ENCODE peak calls at places on chromosomes 3 and 15, in eight cellular contexts. One of them, this sample, is unnamed.

GRCh38 chr3:4906107-4906621 is 73.1 kb upstream of the BHLHE40 start:
- DNase-seq in fibroblast of villous mesenchyme: peak; percentile 33
- DNase-seq in GM19239: no peak
- DNase-seq in WERI-Rb-1: peak; percentile 61
- DNase-seq in LNCaP clone FGC: no peak
- DNase-seq in activated naive CD8-positive, alpha-beta T cell treated with anti-CD3 and anti-CD28 coated beads, Interleukin-2, amount 50 U/mL, for 16 hours: no peak
- DNase-seq in hepatic stellate cell: no peak
- DNase-seq in activated CD4-positive, alpha-beta T cell treated with anti-CD3 and anti-CD28 coated beads, Interleukin-2, amount 50 U/mL, for 24 hours: no peak
- DNase-seq in this sample: no peak

GRCh38 chr15:30979457-30979856 is 12.0 kb downstream of the MTMR10 start:
- DNase-seq in fibroblast of villous mesenchyme: no peak
- DNase-seq in GM19239: no peak
- DNase-seq in WERI-Rb-1: no peak
- DNase-seq in LNCaP clone FGC: no peak
- DNase-seq in activated naive CD8-positive, alpha-beta T cell treated with anti-CD3 and anti-CD28 coated beads, Interleukin-2, amount 50 U/mL, for 16 hours: no peak
- DNase-seq in hepatic stellate cell: no peak
- DNase-seq in activated CD4-positive, alpha-beta T cell treated with anti-CD3 and anti-CD28 coated beads, Interleukin-2, amount 50 U/mL, for 24 hours: no peak
- DNase-seq in this sample: no peak

GRCh38 chr15:64883997-64884511 is 27.6 kb upstream of the ANKDD1A start:
- DNase-seq in fibroblast of villous mesenchyme: peak; percentile 92
- DNase-seq in GM19239: no peak
- DNase-seq in WERI-Rb-1: no peak
- DNase-seq in LNCaP clone FGC: no peak
- DNase-seq in activated naive CD8-positive, alpha-beta T cell treated with anti-CD3 and anti-CD28 coated beads, Interleukin-2, amount 50 U/mL, for 16 hours: peak; percentile 55
- DNase-seq in hepatic stellate cell: peak; percentile 89
- DNase-seq in activated CD4-positive, alpha-beta T cell treated with anti-CD3 and anti-CD28 coated beads, Interleukin-2, amount 50 U/mL, for 24 hours: peak; percentile 59
- DNase-seq in this sample: peak; percentile 77

GRCh38 chr3:33439421-33440327 is 531 bp downstream of the UBP1 start:
- DNase-seq in fibroblast of villous mesenchyme: peak; percentile 43
- DNase-seq in GM19239: peak; percentile 17
- DNase-seq in WERI-Rb-1: peak; percentile 43
- DNase-seq in LNCaP clone FGC: no peak
- DNase-seq in activated naive CD8-positive, alpha-beta T cell treated with anti-CD3 and anti-CD28 coated beads, Interleukin-2, amount 50 U/mL, for 16 hours: no peak
- DNase-seq in hepatic stellate cell: peak; percentile 65
- DNase-seq in activated CD4-positive, alpha-beta T cell treated with anti-CD3 and anti-CD28 coated beads, Interleukin-2, amount 50 U/mL, for 24 hours: peak; percentile 17
- DNase-seq in this sample: peak; percentile 52

GRCh38 chr15:70376031-70376928 is 278.6 kb upstream of the TLE3 start:
- DNase-seq in fibroblast of villous mesenchyme: no peak
- DNase-seq in GM19239: no peak
- DNase-seq in WERI-Rb-1: no peak
- DNase-seq in LNCaP clone FGC: no peak
- DNase-seq in activated naive CD8-positive, alpha-beta T cell treated with anti-CD3 and anti-CD28 coated beads, Interleukin-2, amount 50 U/mL, for 16 hours: no peak
- DNase-seq in hepatic stellate cell: no peak
- DNase-seq in activated CD4-positive, alpha-beta T cell treated with anti-CD3 and anti-CD28 coated beads, Interleukin-2, amount 50 U/mL, for 24 hours: no peak
- DNase-seq in this sample: peak; percentile 25

GRCh38 chr3:71195492-71195891 is 388.0 kb downstream of the FOXP1 start:
- DNase-seq in fibroblast of villous mesenchyme: peak; percentile 61
- DNase-seq in GM19239: no peak
- DNase-seq in WERI-Rb-1: no peak
- DNase-seq in LNCaP clone FGC: no peak
- DNase-seq in activated naive CD8-positive, alpha-beta T cell treated with anti-CD3 and anti-CD28 coated beads, Interleukin-2, amount 50 U/mL, for 16 hours: no peak
- DNase-seq in hepatic stellate cell: no peak
- DNase-seq in activated CD4-positive, alpha-beta T cell treated with anti-CD3 and anti-CD28 coated beads, Interleukin-2, amount 50 U/mL, for 24 hours: no peak
- DNase-seq in this sample: no peak

GRCh38 chr3:111521881-111522280 is 20.1 kb upstream of the CD96 start:
- DNase-seq in fibroblast of villous mesenchyme: peak; percentile 25
- DNase-seq in GM19239: no peak
- DNase-seq in WERI-Rb-1: no peak
- DNase-seq in LNCaP clone FGC: no peak
- DNase-seq in activated naive CD8-positive, alpha-beta T cell treated with anti-CD3 and anti-CD28 coated beads, Interleukin-2, amount 50 U/mL, for 16 hours: no peak
- DNase-seq in hepatic stellate cell: no peak
- DNase-seq in activated CD4-positive, alpha-beta T cell treated with anti-CD3 and anti-CD28 coated beads, Interleukin-2, amount 50 U/mL, for 24 hours: no peak
- DNase-seq in this sample: no peak

GRCh38 chr3:169295126-169295525 is 368.4 kb downstream of the MECOM start:
- DNase-seq in fibroblast of villous mesenchyme: peak; percentile 20
- DNase-seq in GM19239: no peak
- DNase-seq in WERI-Rb-1: peak; percentile 17
- DNase-seq in LNCaP clone FGC: no peak
- DNase-seq in activated naive CD8-positive, alpha-beta T cell treated with anti-CD3 and anti-CD28 coated beads, Interleukin-2, amount 50 U/mL, for 16 hours: no peak
- DNase-seq in hepatic stellate cell: no peak
- DNase-seq in activated CD4-positive, alpha-beta T cell treated with anti-CD3 and anti-CD28 coated beads, Interleukin-2, amount 50 U/mL, for 24 hours: no peak
- DNase-seq in this sample: no peak

GRCh38 chr3:64998317-64998716 is 310.5 kb upstream of the ADAMTS9 start:
- DNase-seq in fibroblast of villous mesenchyme: no peak
- DNase-seq in GM19239: no peak
- DNase-seq in WERI-Rb-1: no peak
- DNase-seq in LNCaP clone FGC: no peak
- DNase-seq in activated naive CD8-positive, alpha-beta T cell treated with anti-CD3 and anti-CD28 coated beads, Interleukin-2, amount 50 U/mL, for 16 hours: no peak
- DNase-seq in hepatic stellate cell: no peak
- DNase-seq in activated CD4-positive, alpha-beta T cell treated with anti-CD3 and anti-CD28 coated beads, Interleukin-2, amount 50 U/mL, for 24 hours: no peak
- DNase-seq in this sample: no peak

GRCh38 chr3:15610083-15610482 is 8.5 kb downstream of the BTD start:
- DNase-seq in fibroblast of villous mesenchyme: peak; percentile 65
- DNase-seq in GM19239: no peak
- DNase-seq in WERI-Rb-1: no peak
- DNase-seq in LNCaP clone FGC: no peak
- DNase-seq in activated naive CD8-positive, alpha-beta T cell treated with anti-CD3 and anti-CD28 coated beads, Interleukin-2, amount 50 U/mL, for 16 hours: no peak
- DNase-seq in hepatic stellate cell: peak; percentile 43
- DNase-seq in activated CD4-positive, alpha-beta T cell treated with anti-CD3 and anti-CD28 coated beads, Interleukin-2, amount 50 U/mL, for 24 hours: no peak
- DNase-seq in this sample: peak; percentile 69

GRCh38 chr15:50107591-50108408 is 11.2 kb downstream of the ATP8B4 start:
- DNase-seq in fibroblast of villous mesenchyme: no peak
- DNase-seq in GM19239: peak; percentile 25
- DNase-seq in WERI-Rb-1: no peak
- DNase-seq in LNCaP clone FGC: no peak
- DNase-seq in activated naive CD8-positive, alpha-beta T cell treated with anti-CD3 and anti-CD28 coated beads, Interleukin-2, amount 50 U/mL, for 16 hours: no peak
- DNase-seq in hepatic stellate cell: no peak
- DNase-seq in activated CD4-positive, alpha-beta T cell treated with anti-CD3 and anti-CD28 coated beads, Interleukin-2, amount 50 U/mL, for 24 hours: no peak
- DNase-seq in this sample: peak; percentile 92

GRCh38 chr3:63911395-63911900 is 735 bp downstream of the SCAANT1 start:
- DNase-seq in fibroblast of villous mesenchyme: peak; percentile 28
- DNase-seq in GM19239: no peak
- DNase-seq in WERI-Rb-1: no peak
- DNase-seq in LNCaP clone FGC: no peak
- DNase-seq in activated naive CD8-positive, alpha-beta T cell treated with anti-CD3 and anti-CD28 coated beads, Interleukin-2, amount 50 U/mL, for 16 hours: peak; percentile 3
- DNase-seq in hepatic stellate cell: peak; percentile 31
- DNase-seq in activated CD4-positive, alpha-beta T cell treated with anti-CD3 and anti-CD28 coated beads, Interleukin-2, amount 50 U/mL, for 24 hours: no peak
- DNase-seq in this sample: no peak

GRCh38 chr3:27584874-27585273 is 100.7 kb upstream of the SLC4A7 start:
- DNase-seq in fibroblast of villous mesenchyme: no peak
- DNase-seq in GM19239: no peak
- DNase-seq in WERI-Rb-1: no peak
- DNase-seq in LNCaP clone FGC: no peak
- DNase-seq in activated naive CD8-positive, alpha-beta T cell treated with anti-CD3 and anti-CD28 coated beads, Interleukin-2, amount 50 U/mL, for 16 hours: no peak
- DNase-seq in hepatic stellate cell: no peak
- DNase-seq in activated CD4-positive, alpha-beta T cell treated with anti-CD3 and anti-CD28 coated beads, Interleukin-2, amount 50 U/mL, for 24 hours: no peak
- DNase-seq in this sample: no peak

GRCh38 chr3:127751163-127751621 is 71.1 kb downstream of the MGLL start:
- DNase-seq in fibroblast of villous mesenchyme: no peak
- DNase-seq in GM19239: no peak
- DNase-seq in WERI-Rb-1: no peak
- DNase-seq in LNCaP clone FGC: no peak
- DNase-seq in activated naive CD8-positive, alpha-beta T cell treated with anti-CD3 and anti-CD28 coated beads, Interleukin-2, amount 50 U/mL, for 16 hours: no peak
- DNase-seq in hepatic stellate cell: no peak
- DNase-seq in activated CD4-positive, alpha-beta T cell treated with anti-CD3 and anti-CD28 coated beads, Interleukin-2, amount 50 U/mL, for 24 hours: no peak
- DNase-seq in this sample: no peak

GRCh38 chr3:97612632-97613031 is 151.9 kb upstream of the ARL6 start:
- DNase-seq in fibroblast of villous mesenchyme: no peak
- DNase-seq in GM19239: no peak
- DNase-seq in WERI-Rb-1: no peak
- DNase-seq in LNCaP clone FGC: peak; percentile 84
- DNase-seq in activated naive CD8-positive, alpha-beta T cell treated with anti-CD3 and anti-CD28 coated beads, Interleukin-2, amount 50 U/mL, for 16 hours: no peak
- DNase-seq in hepatic stellate cell: no peak
- DNase-seq in activated CD4-positive, alpha-beta T cell treated with anti-CD3 and anti-CD28 coated beads, Interleukin-2, amount 50 U/mL, for 24 hours: no peak
- DNase-seq in this sample: no peak

GRCh38 chr3:34676431-34676830 is 878.0 kb downstream of the PDCD6IP start:
- DNase-seq in fibroblast of villous mesenchyme: no peak
- DNase-seq in GM19239: no peak
- DNase-seq in WERI-Rb-1: no peak
- DNase-seq in LNCaP clone FGC: no peak
- DNase-seq in activated naive CD8-positive, alpha-beta T cell treated with anti-CD3 and anti-CD28 coated beads, Interleukin-2, amount 50 U/mL, for 16 hours: no peak
- DNase-seq in hepatic stellate cell: no peak
- DNase-seq in activated CD4-positive, alpha-beta T cell treated with anti-CD3 and anti-CD28 coated beads, Interleukin-2, amount 50 U/mL, for 24 hours: no peak
- DNase-seq in this sample: no peak

GRCh38 chr15:84926491-84927220 is 42.2 kb downstream of the SLC28A1 start:
- DNase-seq in fibroblast of villous mesenchyme: no peak
- DNase-seq in GM19239: no peak
- DNase-seq in WERI-Rb-1: no peak
- DNase-seq in LNCaP clone FGC: no peak
- DNase-seq in activated naive CD8-positive, alpha-beta T cell treated with anti-CD3 and anti-CD28 coated beads, Interleukin-2, amount 50 U/mL, for 16 hours: no peak
- DNase-seq in hepatic stellate cell: no peak
- DNase-seq in activated CD4-positive, alpha-beta T cell treated with anti-CD3 and anti-CD28 coated beads, Interleukin-2, amount 50 U/mL, for 24 hours: no peak
- DNase-seq in this sample: no peak

GRCh38 chr15:39434126-39434525 is 146.8 kb upstream of the THBS1 start:
- DNase-seq in fibroblast of villous mesenchyme: peak; percentile 81
- DNase-seq in GM19239: no peak
- DNase-seq in WERI-Rb-1: no peak
- DNase-seq in LNCaP clone FGC: no peak
- DNase-seq in activated naive CD8-positive, alpha-beta T cell treated with anti-CD3 and anti-CD28 coated beads, Interleukin-2, amount 50 U/mL, for 16 hours: no peak
- DNase-seq in hepatic stellate cell: no peak
- DNase-seq in activated CD4-positive, alpha-beta T cell treated with anti-CD3 and anti-CD28 coated beads, Interleukin-2, amount 50 U/mL, for 24 hours: no peak
- DNase-seq in this sample: no peak

GRCh38 chr15:26235864-26236263 is 372.7 kb upstream of the ATP10A start:
- DNase-seq in fibroblast of villous mesenchyme: no peak
- DNase-seq in GM19239: no peak
- DNase-seq in WERI-Rb-1: no peak
- DNase-seq in LNCaP clone FGC: no peak
- DNase-seq in activated naive CD8-positive, alpha-beta T cell treated with anti-CD3 and anti-CD28 coated beads, Interleukin-2, amount 50 U/mL, for 16 hours: no peak
- DNase-seq in hepatic stellate cell: no peak
- DNase-seq in activated CD4-positive, alpha-beta T cell treated with anti-CD3 and anti-CD28 coated beads, Interleukin-2, amount 50 U/mL, for 24 hours: no peak
- DNase-seq in this sample: no peak

GRCh38 chr15:63892794-63893441 is 59.2 kb upstream of the HERC1 start:
- DNase-seq in fibroblast of villous mesenchyme: no peak
- DNase-seq in GM19239: no peak
- DNase-seq in WERI-Rb-1: no peak
- DNase-seq in LNCaP clone FGC: no peak
- DNase-seq in activated naive CD8-positive, alpha-beta T cell treated with anti-CD3 and anti-CD28 coated beads, Interleukin-2, amount 50 U/mL, for 16 hours: peak; percentile 42
- DNase-seq in hepatic stellate cell: no peak
- DNase-seq in activated CD4-positive, alpha-beta T cell treated with anti-CD3 and anti-CD28 coated beads, Interleukin-2, amount 50 U/mL, for 24 hours: peak; percentile 39
- DNase-seq in this sample: peak; percentile 87

GRCh38 chr3:148792540-148792939 is 35.1 kb upstream of the CPB1 start:
- DNase-seq in fibroblast of villous mesenchyme: no peak
- DNase-seq in GM19239: no peak
- DNase-seq in WERI-Rb-1: no peak
- DNase-seq in LNCaP clone FGC: no peak
- DNase-seq in activated naive CD8-positive, alpha-beta T cell treated with anti-CD3 and anti-CD28 coated beads, Interleukin-2, amount 50 U/mL, for 16 hours: no peak
- DNase-seq in hepatic stellate cell: no peak
- DNase-seq in activated CD4-positive, alpha-beta T cell treated with anti-CD3 and anti-CD28 coated beads, Interleukin-2, amount 50 U/mL, for 24 hours: no peak
- DNase-seq in this sample: no peak

GRCh38 chr15:56767315-56767714 is 34.0 kb upstream of the ZNF280D start:
- DNase-seq in fibroblast of villous mesenchyme: no peak
- DNase-seq in GM19239: no peak
- DNase-seq in WERI-Rb-1: no peak
- DNase-seq in LNCaP clone FGC: no peak
- DNase-seq in activated naive CD8-positive, alpha-beta T cell treated with anti-CD3 and anti-CD28 coated beads, Interleukin-2, amount 50 U/mL, for 16 hours: no peak
- DNase-seq in hepatic stellate cell: no peak
- DNase-seq in activated CD4-positive, alpha-beta T cell treated with anti-CD3 and anti-CD28 coated beads, Interleukin-2, amount 50 U/mL, for 24 hours: no peak
- DNase-seq in this sample: no peak

GRCh38 chr3:49500408-49501257 is 30.6 kb downstream of the DAG1 start:
- DNase-seq in fibroblast of villous mesenchyme: peak; percentile 98
- DNase-seq in GM19239: no peak
- DNase-seq in WERI-Rb-1: no peak
- DNase-seq in LNCaP clone FGC: no peak
- DNase-seq in activated naive CD8-positive, alpha-beta T cell treated with anti-CD3 and anti-CD28 coated beads, Interleukin-2, amount 50 U/mL, for 16 hours: no peak
- DNase-seq in hepatic stellate cell: peak; percentile 89
- DNase-seq in activated CD4-positive, alpha-beta T cell treated with anti-CD3 and anti-CD28 coated beads, Interleukin-2, amount 50 U/mL, for 24 hours: no peak
- DNase-seq in this sample: peak; percentile 35

GRCh38 chr15:93664180-93664951 is 567.0 kb upstream of the MCTP2 start:
- DNase-seq in fibroblast of villous mesenchyme: no peak
- DNase-seq in GM19239: no peak
- DNase-seq in WERI-Rb-1: no peak
- DNase-seq in LNCaP clone FGC: no peak
- DNase-seq in activated naive CD8-positive, alpha-beta T cell treated with anti-CD3 and anti-CD28 coated beads, Interleukin-2, amount 50 U/mL, for 16 hours: no peak
- DNase-seq in hepatic stellate cell: no peak
- DNase-seq in activated CD4-positive, alpha-beta T cell treated with anti-CD3 and anti-CD28 coated beads, Interleukin-2, amount 50 U/mL, for 24 hours: no peak
- DNase-seq in this sample: no peak

GRCh38 chr3:96354742-96355141 is 459.7 kb upstream of the EPHA6 start:
- DNase-seq in fibroblast of villous mesenchyme: no peak
- DNase-seq in GM19239: no peak
- DNase-seq in WERI-Rb-1: no peak
- DNase-seq in LNCaP clone FGC: no peak
- DNase-seq in activated naive CD8-positive, alpha-beta T cell treated with anti-CD3 and anti-CD28 coated beads, Interleukin-2, amount 50 U/mL, for 16 hours: no peak
- DNase-seq in hepatic stellate cell: no peak
- DNase-seq in activated CD4-positive, alpha-beta T cell treated with anti-CD3 and anti-CD28 coated beads, Interleukin-2, amount 50 U/mL, for 24 hours: no peak
- DNase-seq in this sample: no peak

GRCh38 chr3:148366743-148367410 is 330.8 kb upstream of the AGTR1 start:
- DNase-seq in fibroblast of villous mesenchyme: peak; percentile 3
- DNase-seq in GM19239: no peak
- DNase-seq in WERI-Rb-1: no peak
- DNase-seq in LNCaP clone FGC: no peak
- DNase-seq in activated naive CD8-positive, alpha-beta T cell treated with anti-CD3 and anti-CD28 coated beads, Interleukin-2, amount 50 U/mL, for 16 hours: no peak
- DNase-seq in hepatic stellate cell: no peak
- DNase-seq in activated CD4-positive, alpha-beta T cell treated with anti-CD3 and anti-CD28 coated beads, Interleukin-2, amount 50 U/mL, for 24 hours: no peak
- DNase-seq in this sample: no peak

GRCh38 chr3:182248349-182248880 is 536.7 kb downstream of the SOX2 start:
- DNase-seq in fibroblast of villous mesenchyme: no peak
- DNase-seq in GM19239: no peak
- DNase-seq in WERI-Rb-1: no peak
- DNase-seq in LNCaP clone FGC: no peak
- DNase-seq in activated naive CD8-positive, alpha-beta T cell treated with anti-CD3 and anti-CD28 coated beads, Interleukin-2, amount 50 U/mL, for 16 hours: no peak
- DNase-seq in hepatic stellate cell: no peak
- DNase-seq in activated CD4-positive, alpha-beta T cell treated with anti-CD3 and anti-CD28 coated beads, Interleukin-2, amount 50 U/mL, for 24 hours: no peak
- DNase-seq in this sample: peak; percentile 7

GRCh38 chr15:48897144-48897814 is 19.3 kb downstream of the EID1 start:
- DNase-seq in fibroblast of villous mesenchyme: peak; percentile 81
- DNase-seq in GM19239: no peak
- DNase-seq in WERI-Rb-1: no peak
- DNase-seq in LNCaP clone FGC: no peak
- DNase-seq in activated naive CD8-positive, alpha-beta T cell treated with anti-CD3 and anti-CD28 coated beads, Interleukin-2, amount 50 U/mL, for 16 hours: no peak
- DNase-seq in hepatic stellate cell: peak; percentile 16
- DNase-seq in activated CD4-positive, alpha-beta T cell treated with anti-CD3 and anti-CD28 coated beads, Interleukin-2, amount 50 U/mL, for 24 hours: no peak
- DNase-seq in this sample: no peak

GRCh38 chr3:189508784-189509489 is 122.3 kb upstream of the TP63 start:
- DNase-seq in fibroblast of villous mesenchyme: peak; percentile 39
- DNase-seq in GM19239: no peak
- DNase-seq in WERI-Rb-1: no peak
- DNase-seq in LNCaP clone FGC: no peak
- DNase-seq in activated naive CD8-positive, alpha-beta T cell treated with anti-CD3 and anti-CD28 coated beads, Interleukin-2, amount 50 U/mL, for 16 hours: no peak
- DNase-seq in hepatic stellate cell: no peak
- DNase-seq in activated CD4-positive, alpha-beta T cell treated with anti-CD3 and anti-CD28 coated beads, Interleukin-2, amount 50 U/mL, for 24 hours: no peak
- DNase-seq in this sample: no peak

GRCh38 chr3:32816439-32817194 is 1.2 kb upstream of the TRIM71 start:
- DNase-seq in fibroblast of villous mesenchyme: peak; percentile 10
- DNase-seq in GM19239: no peak
- DNase-seq in WERI-Rb-1: no peak
- DNase-seq in LNCaP clone FGC: no peak
- DNase-seq in activated naive CD8-positive, alpha-beta T cell treated with anti-CD3 and anti-CD28 coated beads, Interleukin-2, amount 50 U/mL, for 16 hours: no peak
- DNase-seq in hepatic stellate cell: no peak
- DNase-seq in activated CD4-positive, alpha-beta T cell treated with anti-CD3 and anti-CD28 coated beads, Interleukin-2, amount 50 U/mL, for 24 hours: peak; percentile 9
- DNase-seq in this sample: peak; percentile 14

GRCh38 chr3:102514241-102514640 is 79.4 kb downstream of the ZPLD1 start:
- DNase-seq in fibroblast of villous mesenchyme: no peak
- DNase-seq in GM19239: no peak
- DNase-seq in WERI-Rb-1: no peak
- DNase-seq in LNCaP clone FGC: no peak
- DNase-seq in activated naive CD8-positive, alpha-beta T cell treated with anti-CD3 and anti-CD28 coated beads, Interleukin-2, amount 50 U/mL, for 16 hours: no peak
- DNase-seq in hepatic stellate cell: no peak
- DNase-seq in activated CD4-positive, alpha-beta T cell treated with anti-CD3 and anti-CD28 coated beads, Interleukin-2, amount 50 U/mL, for 24 hours: no peak
- DNase-seq in this sample: no peak

GRCh38 chr15:70385711-70386110 is 288.0 kb upstream of the TLE3 start:
- DNase-seq in fibroblast of villous mesenchyme: no peak
- DNase-seq in GM19239: no peak
- DNase-seq in WERI-Rb-1: no peak
- DNase-seq in LNCaP clone FGC: no peak
- DNase-seq in activated naive CD8-positive, alpha-beta T cell treated with anti-CD3 and anti-CD28 coated beads, Interleukin-2, amount 50 U/mL, for 16 hours: no peak
- DNase-seq in hepatic stellate cell: no peak
- DNase-seq in activated CD4-positive, alpha-beta T cell treated with anti-CD3 and anti-CD28 coated beads, Interleukin-2, amount 50 U/mL, for 24 hours: no peak
- DNase-seq in this sample: no peak

GRCh38 chr3:185658504-185658912 is 72.4 kb downstream of the SENP2 start:
- DNase-seq in fibroblast of villous mesenchyme: peak; percentile 94
- DNase-seq in GM19239: no peak
- DNase-seq in WERI-Rb-1: no peak
- DNase-seq in LNCaP clone FGC: no peak
- DNase-seq in activated naive CD8-positive, alpha-beta T cell treated with anti-CD3 and anti-CD28 coated beads, Interleukin-2, amount 50 U/mL, for 16 hours: no peak
- DNase-seq in hepatic stellate cell: peak; percentile 94
- DNase-seq in activated CD4-positive, alpha-beta T cell treated with anti-CD3 and anti-CD28 coated beads, Interleukin-2, amount 50 U/mL, for 24 hours: no peak
- DNase-seq in this sample: no peak

GRCh38 chr3:120420855-120421570 is 29.8 kb downstream of the FSTL1 start:
- DNase-seq in fibroblast of villous mesenchyme: peak; percentile 70
- DNase-seq in GM19239: no peak
- DNase-seq in WERI-Rb-1: no peak
- DNase-seq in LNCaP clone FGC: no peak
- DNase-seq in activated naive CD8-positive, alpha-beta T cell treated with anti-CD3 and anti-CD28 coated beads, Interleukin-2, amount 50 U/mL, for 16 hours: no peak
- DNase-seq in hepatic stellate cell: no peak
- DNase-seq in activated CD4-positive, alpha-beta T cell treated with anti-CD3 and anti-CD28 coated beads, Interleukin-2, amount 50 U/mL, for 24 hours: no peak
- DNase-seq in this sample: no peak

This sample was measured in HL-60.